ENCODE peak calls at places on chromosomes 11 and 22, in five cellular contexts. O is progenitor cell of endocrine pancreas, I is H1, Y is immature natural killer cell, P is NCI-H1694 treated with DMSO at 0.1 percent for 48 hours. E is an unnamed sample.

GRCh38 chr22:23245045-23245798 is 64.9 kb downstream of the BCR start:
- DNase-seq in I (no peak), O (no peak), Y (no peak), P (no peak), E (no peak)

GRCh38 chr11:18088974-18089373 is 16.9 kb downstream of the SAAL1 start:
- DNase-seq in O (no peak), P (no peak), Y (no peak), I (no peak), E (no peak)

GRCh38 chr11:117145393-117145761 is 1.3 kb downstream of the PAFAH1B2 start:
- DNase-seq in Y (peak; percentile 9), I (no peak), P (no peak), O (no peak), E (no peak)

GRCh38 chr22:45082795-45083194 is 73.0 kb upstream of the PHF21B start:
- DNase-seq in O (no peak), P (no peak), Y (no peak), I (no peak), E (no peak)

GRCh38 chr22:48370508-48371325 is 1457.0 kb downstream of the BRD1 start:
- DNase-seq in P (no peak), I (no peak), Y (no peak), O (no peak), E (no peak)

GRCh38 chr11:30855383-30856006 is 269.3 kb upstream of the MPPED2 start:
- DNase-seq in P (peak; percentile 74), I (no peak), Y (no peak), O (no peak), E (peak; percentile 43)

GRCh38 chr11:43898574-43898973 is 17.9 kb downstream of the ALKBH3 start:
- DNase-seq in O (no peak), P (no peak), Y (no peak), I (no peak), E (no peak)

GRCh38 chr11:118791961-118792578 is 1.1 kb upstream of the DDX6 start:
- DNase-seq in O (peak; percentile 14), Y (peak; percentile 20), P (no peak), I (no peak), E (no peak)

GRCh38 chr22:38867496-38868285 is 4.3 kb downstream of the CBX6 start:
- DNase-seq in I (no peak), Y (no peak), O (no peak), P (no peak), E (no peak)

GRCh38 chr11:62603072-62603408 is 1.4 kb upstream of the MTA2 start:
- DNase-seq in I (no peak), Y (no peak), O (no peak), P (no peak), E (no peak)

GRCh38 chr11:10392680-10393079 is 62.4 kb upstream of the AMPD3 start:
- DNase-seq in Y (no peak), P (no peak), O (no peak), I (no peak), E (no peak)

GRCh38 chr11:65853249-65853979 is 4.6 kb downstream of the CFL1 start:
- DNase-seq in O (no peak), I (no peak), P (no peak), Y (no peak), E (no peak)

GRCh38 chr11:70674605-70675004 is 276.3 kb downstream of the CTTN start:
- DNase-seq in Y (no peak), I (no peak), O (no peak), P (no peak), E (no peak)

GRCh38 chr11:96162816-96163499 is 180.0 kb downstream of the MAML2 start:
- DNase-seq in P (no peak), I (no peak), Y (no peak), O (no peak), E (no peak)

GRCh38 chr22:46500201-46500600 is 37.2 kb downstream of the CELSR1 start:
- DNase-seq in O (no peak), P (no peak), I (peak; percentile 54), Y (no peak), E (no peak)

GRCh38 chr11:120594746-120595145 is 83.2 kb downstream of the GRIK4 start:
- DNase-seq in I (no peak), Y (no peak), P (no peak), O (no peak), E (no peak)

GRCh38 chr11:63639195-63639832 is 25.1 kb upstream of the PLAAT3 start:
- DNase-seq in I (no peak), O (no peak), Y (peak; percentile 17), P (peak; percentile 7), E (no peak)

GRCh38 chr11:60193687-60194433 is 11.0 kb upstream of the MS4A6A start:
- DNase-seq in I (peak; percentile 29), Y (peak; percentile 38), P (peak; percentile 17), O (peak; percentile 32), E (peak; percentile 20)

GRCh38 chr22:24514241-24515024 is 19.3 kb downstream of the UPB1 start:
- DNase-seq in I (no peak), Y (no peak), P (no peak), O (no peak), E (peak; percentile 3)

GRCh38 chr11:45179686-45180085 is 33.2 kb downstream of the PRDM11 start:
- DNase-seq in O (no peak), Y (no peak), P (no peak), I (no peak), E (no peak)

GRCh38 chr11:6612816-6613136 is 760 bp upstream of the TAF10 start:
- DNase-seq in Y (no peak), I (no peak), P (no peak), O (no peak), E (peak; percentile 31)

GRCh38 chr11:118691926-118692830 is 12.7 kb upstream of the TREH start:
- DNase-seq in I (no peak), Y (peak; percentile 92), P (no peak), O (no peak), E (no peak)

GRCh38 chr11:8328231-8328794 is 64.6 kb upstream of the LMO1 start:
- DNase-seq in P (no peak), I (no peak), Y (no peak), O (no peak), E (no peak)

GRCh38 chr11:113400631-113401230 is 13.2 kb downstream of the ANKK1 start:
- DNase-seq in P (no peak), O (no peak), Y (no peak), I (no peak), E (no peak)

GRCh38 chr11:11207428-11207827 is 145.6 kb downstream of the CSNK2A3 start:
- DNase-seq in O (no peak), Y (no peak), I (no peak), P (no peak), E (no peak)

GRCh38 chr22:35685731-35686130 is 31.9 kb upstream of the APOL5 start:
- DNase-seq in P (no peak), O (no peak), Y (no peak), I (no peak), E (no peak)

GRCh38 chr11:72039108-72039850 is 40.6 kb downstream of the IL18BP start:
- DNase-seq in P (no peak), O (no peak), I (no peak), Y (no peak), E (no peak)

GRCh38 chr22:36238348-36239149 is 778 bp downstream of the APOL2 start:
- DNase-seq in O (no peak), I (no peak), Y (no peak), P (no peak), E (no peak)

GRCh38 chr11:57680552-57680874 is 12.6 kb downstream of the ZDHHC5 start:
- DNase-seq in O (no peak), Y (no peak), I (no peak), P (no peak), E (no peak)

GRCh38 chr11:44784784-44785183 is 58.0 kb downstream of the TSPAN18 start:
- DNase-seq in Y (no peak), I (no peak), O (no peak), P (no peak), E (no peak)

GRCh38 chr22:24845036-24845918 is 39.3 kb downstream of the SGSM1 start:
- DNase-seq in P (no peak), I (no peak), O (no peak), Y (peak; percentile 75), E (no peak)

GRCh38 chr11:119149371-119150275 is 771 bp downstream of the ABCG4 start:
- DNase-seq in Y (peak; percentile 7), I (no peak), O (no peak), P (no peak), E (no peak)

GRCh38 chr11:47179655-47179991 is 2.9 kb upstream of the ARFGAP2 start:
- DNase-seq in O (peak; percentile 33), I (no peak), P (peak; percentile 4), Y (peak; percentile 23), E (no peak)

GRCh38 chr11:120642196-120642894 is 130.8 kb downstream of the GRIK4 start:
- DNase-seq in P (no peak), Y (no peak), I (no peak), O (no peak), E (no peak)

GRCh38 chr11:67666676-67667489 is 7.5 kb downstream of the ALDH3B2 start:
- DNase-seq in Y (no peak), P (no peak), I (no peak), O (no peak), E (no peak)

GRCh38 chr22:24402460-24403192 is 24.8 kb upstream of the ADORA2A start:
- DNase-seq in Y (no peak), I (no peak), P (peak; percentile 11), O (no peak), E (no peak)

GRCh38 chr11:30155428-30155827 is 75.4 kb upstream of the FSHB start:
- DNase-seq in O (no peak), P (no peak), I (no peak), Y (no peak), E (no peak)

GRCh38 chr11:80524330-80524729 is 1083.5 kb upstream of the TENM4 start:
- DNase-seq in I (no peak), Y (no peak), O (no peak), P (no peak), E (no peak)

GRCh38 chr11:20213790-20214189 is 53.5 kb upstream of the DBX1 start:
- DNase-seq in P (no peak), I (no peak), Y (no peak), O (no peak), E (no peak)

E was measured in NCI-H2171.